ENCODE peak calls at places on chromosomes 5 and 9, in nine cellular contexts. O, Y, Z, E, W, L, A, Q and C are unnamed samples.

GRCh38 chr5:133635051-133635450 is 22.7 kb upstream of the FSTL4 start:
- DNase-seq in O (no peak), W (no peak), Z (no peak), Q (no peak), A (no peak), E (no peak), Y (no peak), L (no peak), C (no peak)

GRCh38 chr5:142175461-142176142 is 67.0 kb downstream of the NDFIP1 start:
- DNase-seq in E (no peak), Z (no peak), Y (no peak), A (no peak), W (no peak), O (no peak), L (no peak), Q (no peak), C (no peak)

GRCh38 chr9:120571443-120572257 is 8.3 kb downstream of the CDK5RAP2 start:
- DNase-seq in Y (peak), W (peak), E (no peak), L (peak), Z (peak), O (no peak), A (peak), Q (no peak), C (no peak)

GRCh38 chr9:122988919-122989614 is 44.4 kb upstream of the GPR21 start:
- DNase-seq in O (no peak), E (no peak), Y (no peak), Q (no peak), A (no peak), L (no peak), Z (no peak), W (no peak), C (no peak)

GRCh38 chr5:102223542-102224444 is 72.3 kb downstream of the SLCO4C1 start:
- DNase-seq in L (no peak), W (peak), A (no peak), Y (no peak), O (peak), E (peak), Q (peak), Z (no peak), C (no peak)

GRCh38 chr9:2043243-2043642 is 28.1 kb downstream of the SMARCA2 start:
- DNase-seq in Y (no peak), Z (no peak), O (no peak), Q (no peak), W (no peak), E (no peak), L (no peak), A (no peak), C (no peak)

GRCh38 chr9:125997510-125997823 is 250.3 kb downstream of the PBX3 start:
- DNase-seq in O (no peak), L (peak), Y (no peak), Z (no peak), A (no peak), Q (no peak), E (no peak), W (no peak), C (no peak)

GRCh38 chr5:143041972-143042770 is 272.0 kb downstream of the ARHGAP26 start:
- DNase-seq in Q (no peak), L (peak), A (no peak), E (no peak), O (no peak), Z (no peak), Y (no peak), W (no peak), C (no peak)

GRCh38 chr9:96075757-96076156 is 200.3 kb downstream of the ERCC6L2 start:
- DNase-seq in L (no peak), E (no peak), Z (no peak), Q (no peak), A (no peak), W (no peak), O (no peak), Y (no peak), C (no peak)

GRCh38 chr5:23840083-23840482 is 332.7 kb downstream of the PRDM9 start:
- DNase-seq in Y (no peak), W (no peak), A (no peak), E (no peak), Z (no peak), L (no peak), O (no peak), Q (no peak), C (no peak)

GRCh38 chr9:72733896-72734295 is 212.5 kb downstream of the TMC1 start:
- DNase-seq in A (no peak), L (no peak), Y (no peak), Z (no peak), O (no peak), W (no peak), Q (no peak), E (no peak), C (no peak)

GRCh38 chr5:130605200-130605599 is 559.9 kb downstream of the HINT1 start:
- DNase-seq in O (no peak), L (no peak), Q (peak), Z (no peak), E (no peak), W (no peak), A (no peak), Y (no peak), C (no peak)

GRCh38 chr9:38284768-38285080 is 107.8 kb upstream of the ALDH1B1 start:
- DNase-seq in W (no peak), L (no peak), E (no peak), A (no peak), Y (no peak), Z (no peak), Q (peak), O (no peak), C (no peak)

GRCh38 chr9:82923410-82924242 is 139.3 kb downstream of the RASEF start:
- DNase-seq in W (peak), O (no peak), A (no peak), Y (no peak), Q (peak), E (no peak), L (no peak), Z (no peak), C (no peak)

GRCh38 chr9:90526386-90526785 is 116.2 kb downstream of the DIRAS2 start:
- DNase-seq in Q (no peak), L (no peak), Y (no peak), A (no peak), E (no peak), W (no peak), O (no peak), Z (no peak), C (no peak)

GRCh38 chr9:122036408-122036807 is 56.7 kb downstream of the TTLL11 start:
- DNase-seq in A (no peak), Q (no peak), W (no peak), E (no peak), Z (no peak), O (no peak), Y (no peak), L (no peak), C (no peak)

GRCh38 chr9:19020886-19021285 is 12.1 kb downstream of the SAXO1 start:
- DNase-seq in Y (no peak), O (no peak), A (no peak), Q (no peak), L (no peak), E (no peak), Z (no peak), W (no peak), C (no peak)

GRCh38 chr9:113991714-113992113 is 86.4 kb downstream of the AMBP start:
- DNase-seq in L (no peak), Y (no peak), O (no peak), Q (no peak), W (no peak), E (no peak), Z (no peak), A (no peak), C (peak)

GRCh38 chr9:124345063-124345462 is 70.2 kb downstream of the PSMB7 start:
- DNase-seq in Z (no peak), Y (no peak), O (no peak), A (no peak), W (no peak), E (no peak), L (peak), Q (no peak), C (no peak)

GRCh38 chr9:93464876-93465275 is 11.5 kb upstream of the FAM120AOS start:
- DNase-seq in Q (no peak), L (no peak), O (no peak), Y (no peak), W (no peak), A (no peak), Z (no peak), E (peak), C (no peak)

GRCh38 chr9:82369251-82369945 is 380.8 kb downstream of the SPATA31D1 start:
- DNase-seq in O (no peak), Y (no peak), W (no peak), L (no peak), Q (no peak), A (no peak), E (no peak), Z (no peak), C (no peak)

GRCh38 chr5:52560366-52560765 is 227.3 kb upstream of the ITGA1 start:
- DNase-seq in A (no peak), W (no peak), Z (no peak), Y (no peak), Q (no peak), L (no peak), O (no peak), E (no peak), C (no peak)

GRCh38 chr5:37015795-37016666 is 139.5 kb downstream of the NIPBL start:
- DNase-seq in O (no peak), W (no peak), Q (no peak), Z (no peak), E (no peak), L (no peak), Y (no peak), A (no peak), C (no peak)

GRCh38 chr5:115810776-115811175 is 5.7 kb downstream of the CDO1 start:
- DNase-seq in A (no peak), L (no peak), W (no peak), Y (no peak), O (no peak), Q (no peak), Z (no peak), E (no peak), C (no peak)

GRCh38 chr5:62257018-62257367 is 49.0 kb upstream of the KIF2A start:
- DNase-seq in Q (no peak), A (no peak), L (no peak), O (no peak), E (no peak), Y (no peak), W (no peak), Z (no peak), C (no peak)

GRCh38 chr5:26121343-26121742 is 917.0 kb downstream of the CDH9 start:
- DNase-seq in O (no peak), W (peak), L (no peak), Y (no peak), Z (no peak), E (peak), Q (peak), A (no peak), C (no peak)

DNA sequence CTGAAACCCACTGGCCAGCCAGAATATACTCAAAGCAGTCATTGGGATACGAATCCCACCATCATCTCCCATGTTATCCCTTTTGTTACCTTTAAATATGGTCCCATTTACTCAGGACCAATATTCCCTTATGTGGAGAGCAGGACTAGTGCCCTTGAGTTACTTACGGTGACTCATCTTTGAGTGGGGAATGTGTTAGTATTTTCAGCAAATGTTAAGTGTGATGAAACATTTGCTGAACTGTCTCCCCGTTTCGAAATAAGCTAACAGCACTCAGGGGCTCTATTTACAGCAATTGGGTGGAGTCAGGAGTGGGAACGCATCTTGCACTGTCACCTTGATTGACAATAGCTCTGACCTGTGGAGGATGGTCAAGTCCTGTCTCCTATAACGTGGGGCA is 67.4 kb downstream of the CTSL start:
- DNase-seq in O (no peak), A (no peak), E (peak), Q (no peak), L (no peak), W (peak), Z (no peak), Y (no peak), C (no peak)
- H3K27ac ChIP-seq in O (no peak), A (peak), E (peak), Q (no peak), L (no peak), W (no peak), Z (peak), Y (no peak), C (peak)

DNA sequence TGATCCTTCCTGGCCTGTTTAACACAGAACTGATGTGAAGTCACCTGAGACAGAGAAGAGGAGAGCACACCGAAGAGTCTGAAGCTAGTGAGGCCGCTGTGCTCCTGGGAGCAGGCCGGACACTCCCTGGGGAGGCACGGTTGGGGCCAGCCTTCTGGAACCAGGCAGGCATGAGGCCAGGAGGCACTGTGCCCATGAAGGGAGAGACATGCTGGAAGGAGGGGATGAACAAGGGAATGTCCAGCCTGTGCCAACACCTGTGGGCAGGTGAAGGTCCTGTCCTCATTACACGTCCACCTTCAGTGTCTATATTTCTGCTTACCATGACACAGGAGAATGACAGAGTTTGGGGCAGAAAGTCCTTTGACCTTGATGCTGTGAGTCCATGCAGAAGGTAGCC is 183.8 kb upstream of the S1PR3 start:
- DNase-seq in E (no peak), W (no peak), L (no peak), A (no peak), Y (no peak), Z (no peak), Q (no peak), O (no peak), C (no peak)
- TF ChIP-seq CTCF in E (no peak), W (no peak), L (no peak), A (no peak), Y (no peak), Z (no peak), Q (no peak), O (no peak), C (no peak)

DNA sequence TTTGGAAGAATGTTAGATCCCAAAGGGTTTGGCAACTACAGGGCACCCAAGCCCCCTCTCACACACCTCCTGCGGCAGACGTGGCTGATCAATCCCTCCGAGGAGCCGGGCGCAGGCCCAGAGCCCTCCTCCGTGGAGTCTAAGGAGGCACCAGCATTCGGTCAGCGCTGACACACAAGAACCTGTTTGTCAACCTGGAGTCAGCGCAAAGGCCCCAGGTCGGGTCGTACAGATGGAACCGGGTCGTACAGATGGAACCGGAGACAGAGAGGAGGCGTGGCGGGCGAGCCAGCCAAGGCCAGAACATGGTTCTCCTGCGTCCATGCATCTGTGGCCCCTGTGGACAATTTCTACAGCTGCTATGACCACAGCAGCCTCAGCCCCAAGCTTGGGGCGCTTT is 125.0 kb upstream of the SARDH start:
- DNase-seq in Q (no peak), E (no peak), A (no peak), L (no peak), Z (no peak), Y (no peak), O (no peak), W (no peak), C (no peak)
- H3K4me3 ChIP-seq in Q (no peak), E (no peak), A (peak), L (peak), Z (no peak), Y (peak), O (no peak), W (no peak), C (no peak)

GRCh38 chr5:180519098-180519497 is 24.9 kb downstream of the CNOT6 start:
- DNase-seq in L (no peak), Q (no peak), O (no peak), W (no peak), E (no peak), A (no peak), Z (no peak), Y (no peak), C (no peak)
- H3K27ac ChIP-seq in L (no peak), Q (no peak), O (no peak), W (no peak), E (no peak), A (no peak), Z (no peak), Y (no peak), C (no peak)

DNA sequence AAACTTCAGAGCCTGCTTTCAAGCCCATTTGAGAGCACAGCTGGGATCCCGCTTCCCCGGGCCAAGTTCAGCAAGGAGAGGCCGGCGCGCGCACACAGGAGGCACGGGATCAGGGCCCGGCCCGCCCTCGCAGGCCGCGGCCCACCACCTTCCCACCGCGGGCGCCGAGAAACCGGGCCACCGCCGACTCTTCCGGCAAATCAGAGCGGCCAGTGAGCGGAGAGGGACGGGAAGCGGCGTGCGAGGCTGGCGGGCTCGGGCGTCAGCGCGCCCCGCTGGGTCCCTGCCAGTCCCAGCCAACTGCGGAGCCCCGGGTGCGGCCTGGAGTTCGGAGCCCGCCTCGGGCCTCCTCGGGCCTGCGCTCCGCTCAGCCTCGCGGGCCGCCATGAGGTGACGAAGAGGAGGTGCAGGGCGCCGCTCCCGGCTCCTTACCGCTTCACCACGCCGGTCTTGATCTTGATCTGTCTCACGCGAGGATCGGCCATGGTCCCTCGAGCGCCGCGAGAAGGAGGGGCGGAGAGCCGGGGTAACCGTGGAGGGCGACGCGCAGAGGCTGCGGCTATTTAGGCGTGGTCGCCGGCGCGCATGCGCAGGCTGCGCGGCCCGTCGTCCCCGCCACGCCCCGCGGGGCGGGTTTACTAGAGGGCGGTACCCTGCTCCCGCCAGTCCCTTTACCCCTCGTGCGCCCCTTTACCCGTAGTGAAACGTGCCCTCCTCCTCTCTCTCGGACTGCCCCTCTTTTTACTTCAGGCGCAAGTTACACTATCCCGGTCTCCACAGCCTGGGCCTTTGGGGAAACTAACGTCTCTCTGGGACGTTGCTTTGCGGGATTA is at the start of gene TBCA:
- DNase-seq in Z (peak), A (peak), E (peak), Y (peak), L (peak), W (peak), Q (peak), O (peak), C (peak)
- TF ChIP-seq CTCF in Z (peak), A (no peak), E (no peak), Y (peak), L (no peak), W (peak), Q (peak), O (peak), C (peak)

GRCh38 chr9:20582150-20582549 is 40.1 kb downstream of the MLLT3 start:
- DNase-seq in O (no peak), L (no peak), Z (no peak), Y (no peak), Q (no peak), W (no peak), E (no peak), A (no peak), C (no peak)

GRCh38 chr9:20584968-20585643 is 37.2 kb downstream of the MLLT3 start:
- DNase-seq in A (no peak), O (no peak), E (no peak), L (no peak), Z (no peak), W (no peak), Q (no peak), Y (no peak), C (no peak)

GRCh38 chr9:20580673-20581072 is 41.6 kb downstream of the MLLT3 start:
- DNase-seq in L (no peak), A (no peak), O (no peak), Q (no peak), Z (no peak), W (no peak), E (no peak), Y (no peak), C (no peak)

DNA sequence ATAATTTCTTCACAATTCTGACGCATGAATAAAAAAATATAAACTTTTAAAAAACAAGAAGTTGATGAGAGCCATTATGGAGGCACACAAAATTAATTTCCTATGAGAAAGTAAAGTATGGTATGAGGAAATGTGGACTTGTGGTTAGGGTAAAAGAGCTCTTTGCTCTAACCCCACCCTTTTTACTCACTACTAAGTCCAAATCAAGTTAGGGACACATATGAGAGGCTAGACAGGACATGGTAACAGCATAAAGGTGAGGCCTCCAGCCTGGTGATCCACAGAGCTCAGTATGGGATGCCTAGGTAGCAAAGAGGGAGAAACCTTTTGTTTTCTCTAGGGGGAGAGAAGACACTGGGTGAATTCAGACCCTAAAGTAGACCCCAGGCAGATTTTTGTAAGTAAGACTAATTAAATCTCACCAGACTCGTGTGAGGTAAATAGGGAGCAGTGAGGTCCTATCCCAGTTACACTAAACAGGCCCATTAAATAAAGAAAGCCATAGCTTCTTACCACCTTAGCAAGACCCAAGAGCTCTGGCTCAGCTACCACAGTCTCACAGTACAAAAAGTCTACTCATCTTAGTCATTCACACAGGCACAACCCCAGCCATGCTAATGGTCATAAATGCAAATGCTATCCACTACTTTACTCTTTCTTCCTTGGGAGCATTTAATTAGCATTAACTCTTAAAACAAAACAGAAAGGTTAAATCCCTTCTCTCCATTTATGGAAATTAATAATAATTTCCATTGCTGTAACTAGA is 42.6 kb downstream of the MLLT3 start:
- DNase-seq in O (no peak), Z (no peak), A (no peak), Q (no peak), W (no peak), Y (no peak), E (no peak), L (no peak), C (no peak)
- H3K4me3 ChIP-seq in O (no peak), Z (no peak), A (no peak), Q (no peak), W (no peak), Y (no peak), E (no peak), L (no peak), C (no peak)